ENCODE peak calls at places on chromosomes 5 and 9, in seven cellular contexts. Y is PC-3; E is cardiac muscle cell; O is small intestine; Q is BE2C; V is A549; Z is CD8-positive, alpha-beta memory T cell. F is an unnamed sample. For H3K4me1, the result is how much of the 10 kb centered on the place peaks cover.

GRCh38 chr5:96326902-96327301 is 106.1 kb downstream of the PCSK1 start:
- DNase-seq in Y (no peak), E (no peak), O (no peak), Q (no peak), V (no peak), Z (no peak), F (no peak)

GRCh38 chr5:178530526-178530925 is 59.7 kb downstream of the COL23A1 start:
- DNase-seq in Y (peak), E (no peak), O (no peak), Q (no peak), V (no peak), Z (no peak), F (no peak)

GRCh38 chr5:171498166-171498565 is 78.7 kb downstream of the FGF18 start:
- DNase-seq in Y (no peak), E (no peak), O (no peak), Q (peak), V (no peak), Z (no peak), F (no peak)

GRCh38 chr5:150167163-150167798 is 703 bp downstream of the CDX1 start:
- DNase-seq in Y (no peak), E (no peak), O (no peak), Q (no peak), V (no peak), Z (no peak), F (no peak)

GRCh38 chr9:37656936-37657335 is 6.2 kb downstream of the FRMPD1 start:
- DNase-seq in Y (no peak), E (no peak), O (no peak), Q (no peak), V (no peak), Z (no peak), F (no peak)

GRCh38 chr5:178267876-178268275 is 35.3 kb upstream of the PHYKPL start:
- DNase-seq in Y (no peak), E (no peak), O (no peak), Q (no peak), V (no peak), Z (no peak), F (no peak)

GRCh38 chr9:12854218-12854617 is 79.4 kb downstream of the LURAP1L start:
- DNase-seq in Y (peak), E (no peak), O (peak), Q (no peak), V (no peak), Z (no peak), F (no peak)

GRCh38 chr9:81787747-81788632 is 98.6 kb upstream of the TLE1 start:
- DNase-seq in Y (peak), E (no peak), O (no peak), Q (no peak), V (peak), Z (no peak), F (peak)

GRCh38 chr5:1130218-1130946 is 18.5 kb upstream of the SLC12A7 start:
- DNase-seq in Y (peak), E (no peak), O (peak), Q (no peak), V (no peak), Z (no peak), F (peak)

GRCh38 chr9:72925126-72925810 is 27.6 kb downstream of the ALDH1A1 start:
- DNase-seq in Y (no peak), E (no peak), O (no peak), Q (no peak), V (no peak), Z (no peak), F (no peak)

GRCh38 chr9:14278291-14278721 is 35.6 kb downstream of the NFIB start:
- DNase-seq in Y (peak), E (no peak), O (no peak), Q (no peak), V (no peak), Z (no peak), F (no peak)

GRCh38 chr5:56658972-56659371 is 156.4 kb upstream of the MAP3K1 start:
- DNase-seq in Y (peak), E (no peak), O (no peak), Q (no peak), V (no peak), Z (no peak), F (no peak)

GRCh38 chr5:113142186-113142585 is 165.6 kb downstream of the DCP2 start:
- DNase-seq in Y (no peak), E (no peak), O (no peak), Q (no peak), V (no peak), Z (no peak), F (no peak)

GRCh38 chr9:5389109-5389732 is 48.5 kb downstream of the PLGRKT start:
- DNase-seq in Y (peak), E (no peak), O (no peak), Q (no peak), V (no peak), Z (peak), F (no peak)

GRCh38 chr5:77396017-77396416 is 96.1 kb downstream of the WDR41 start:
- DNase-seq in Y (no peak), E (no peak), O (no peak), Q (no peak), V (no peak), Z (no peak), F (no peak)

GRCh38 chr5:52799358-52799982 is 11.8 kb downstream of the ITGA1 start:
- DNase-seq in Y (peak), E (peak), O (peak), Q (peak), V (peak), Z (no peak), F (peak)

GRCh38 chr9:133347515-133347984 is 381 bp downstream of the MED22 start:
- DNase-seq in Y (peak), E (peak), O (peak), Q (peak), V (peak), Z (no peak), F (peak)

GRCh38 chr9:133344979-133345378 is 3.0 kb downstream of the MED22 start:
- DNase-seq in Y (no peak), E (no peak), O (no peak), Q (no peak), V (no peak), Z (no peak), F (no peak)

GRCh38 chr9:133345596-133345995 is 2.3 kb downstream of the MED22 start:
- DNase-seq in Y (no peak), E (no peak), O (no peak), Q (no peak), V (no peak), Z (no peak), F (no peak)

GRCh38 chr9:133347985-133348762 is at the start of the genes MED22 and RPL7A:
- DNase-seq in Y (peak), E (peak), O (peak), Q (peak), V (peak), Z (peak), F (peak)

GRCh38 chr9:133346021-133346713 is 1.8 kb downstream of the MED22 start:
- DNase-seq in Y (no peak), E (no peak), O (no peak), Q (no peak), V (no peak), Z (no peak), F (no peak)
- H3K4me1 ChIP-seq in Y (under half), E (under half), O (under half), Q (under half), V (under half), Z (under half), F (under half)

DNA sequence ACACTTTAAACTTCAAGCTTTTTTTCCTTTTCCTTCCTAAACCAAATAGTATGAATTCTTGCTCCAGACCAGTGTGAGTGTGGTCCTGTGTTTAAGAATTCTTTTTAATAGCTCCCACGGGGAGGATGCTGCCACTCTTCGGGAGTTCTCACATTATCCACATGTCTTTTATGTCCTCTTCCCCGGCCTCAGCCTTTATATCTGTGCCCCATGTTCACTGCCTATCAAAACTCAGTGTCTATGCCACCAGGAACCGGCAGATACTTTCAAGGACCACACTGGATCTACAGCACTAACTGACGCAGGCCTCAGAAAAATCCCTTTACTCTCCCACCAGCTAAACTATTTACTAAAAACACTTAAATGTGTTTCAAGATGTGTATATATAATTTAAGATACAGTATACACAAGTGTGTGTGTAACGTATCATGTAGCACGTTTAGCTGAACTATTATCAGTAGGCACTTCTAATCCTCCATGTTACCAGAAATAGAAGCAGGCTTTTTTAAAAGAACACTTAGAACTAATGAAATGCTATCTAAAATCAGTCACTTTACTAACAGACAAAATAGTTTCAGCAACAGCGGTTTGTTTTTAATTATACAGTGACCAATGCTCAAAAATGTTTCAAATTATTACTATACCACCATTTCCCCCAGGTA is 87.9 kb downstream of the PLPP1 start:
- DNase-seq in Y (no peak), E (no peak), O (no peak), Q (no peak), V (no peak), Z (no peak), F (no peak)
- H3K4me1 ChIP-seq in Y (under half), E (under half), O (under half), Q (under half), V (under half), Z (under half), F (under half)

GRCh38 chr5:157568717-157569116 is 6.9 kb downstream of the ADAM19 start:
- DNase-seq in Y (no peak), E (no peak), O (no peak), Q (no peak), V (no peak), Z (no peak), F (no peak)
- H3K4me1 ChIP-seq in Y (under half), E (under half), O (under half), Q (under half), V (under half), Z (under half), F (under half)

GRCh38 chr5:51395245-51395644 is 12.0 kb downstream of the ISL1 start:
- DNase-seq in Y (no peak), E (no peak), O (no peak), Q (no peak), V (no peak), Z (no peak), F (no peak)

GRCh38 chr5:51396797-51397196 is 13.5 kb downstream of the ISL1 start:
- DNase-seq in Y (peak), E (no peak), O (no peak), Q (no peak), V (no peak), Z (no peak), F (no peak)

GRCh38 chr5:51395666-51396356 is 12.6 kb downstream of the ISL1 start:
- DNase-seq in Y (no peak), E (no peak), O (no peak), Q (no peak), V (no peak), Z (no peak), F (no peak)

GRCh38 chr5:51392689-51393199 is 9.5 kb downstream of the ISL1 start:
- DNase-seq in Y (no peak), E (peak), O (no peak), Q (no peak), V (no peak), Z (no peak), F (no peak)

DNA sequence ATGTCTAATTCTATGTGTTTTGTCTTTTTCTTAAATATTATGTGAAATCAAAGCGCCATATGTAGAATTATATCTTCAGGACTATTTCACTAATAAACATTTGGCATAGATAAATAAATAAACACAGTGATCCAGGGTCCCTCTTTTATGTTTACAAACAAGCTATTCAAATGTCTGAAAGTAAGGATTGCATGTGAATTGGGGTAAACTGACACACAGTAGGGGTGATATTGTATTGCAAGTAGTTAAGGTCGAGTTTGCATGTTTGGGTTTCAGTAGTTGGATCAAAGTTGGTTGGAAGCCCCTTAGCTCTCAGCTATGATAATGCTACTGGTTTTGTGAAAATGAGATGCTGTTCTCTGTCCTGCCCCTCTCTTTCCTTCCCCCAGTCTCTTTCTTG is 11.4 kb downstream of the ISL1 start:
- DNase-seq in Y (no peak), E (no peak), O (no peak), Q (no peak), V (no peak), Z (no peak), F (no peak)
- H3K4me1 ChIP-seq in Y (under half), E (under half), O (under half), Q (under half), V (under half), Z (under half), F (under half)

GRCh38 chr9:106892632-106893031 is 29.7 kb downstream of the ZNF462 start:
- DNase-seq in Y (peak), E (peak), O (peak), Q (peak), V (peak), Z (no peak), F (peak)
- H3K4me1 ChIP-seq in Y (half or more), E (under half), O (under half), Q (under half), V (half or more), Z (under half), F (half or more)

DNA sequence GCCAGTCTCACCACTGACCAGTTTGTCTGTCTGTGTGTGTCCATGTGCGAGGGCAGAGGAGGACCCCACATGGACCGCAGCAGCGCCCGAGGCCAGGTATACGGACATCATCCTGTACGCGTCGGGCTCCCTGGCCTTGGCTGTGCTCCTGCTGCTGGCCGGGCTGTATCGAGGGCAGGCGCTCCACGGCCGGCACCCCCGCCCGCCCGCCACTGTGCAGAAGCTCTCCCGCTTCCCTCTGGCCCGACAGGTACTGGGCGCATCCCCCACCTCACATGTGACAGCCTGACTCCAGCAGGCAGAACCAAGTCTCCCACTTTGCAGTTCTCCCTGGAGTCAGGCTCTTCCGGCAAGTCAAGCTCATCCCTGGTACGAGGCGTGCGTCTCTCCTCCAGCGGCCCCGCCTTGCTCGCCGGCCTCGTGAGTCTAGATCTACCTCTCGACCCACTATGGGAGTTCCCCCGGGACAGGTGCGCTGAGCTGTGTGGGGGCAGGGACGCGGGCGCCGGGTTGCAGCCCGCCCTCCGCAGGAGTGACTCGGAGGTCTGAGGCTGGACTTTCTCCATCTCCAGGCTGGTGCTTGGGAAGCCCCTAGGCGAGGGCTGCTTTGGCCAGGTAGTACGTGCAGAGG is 6.5 kb downstream of the FGFR4 start:
- DNase-seq in Y (no peak), E (no peak), O (no peak), Q (no peak), V (no peak), Z (no peak), F (no peak)
- H3K4me1 ChIP-seq in Y (under half), E (under half), O (under half), Q (under half), V (under half), Z (under half), F (under half)

DNA sequence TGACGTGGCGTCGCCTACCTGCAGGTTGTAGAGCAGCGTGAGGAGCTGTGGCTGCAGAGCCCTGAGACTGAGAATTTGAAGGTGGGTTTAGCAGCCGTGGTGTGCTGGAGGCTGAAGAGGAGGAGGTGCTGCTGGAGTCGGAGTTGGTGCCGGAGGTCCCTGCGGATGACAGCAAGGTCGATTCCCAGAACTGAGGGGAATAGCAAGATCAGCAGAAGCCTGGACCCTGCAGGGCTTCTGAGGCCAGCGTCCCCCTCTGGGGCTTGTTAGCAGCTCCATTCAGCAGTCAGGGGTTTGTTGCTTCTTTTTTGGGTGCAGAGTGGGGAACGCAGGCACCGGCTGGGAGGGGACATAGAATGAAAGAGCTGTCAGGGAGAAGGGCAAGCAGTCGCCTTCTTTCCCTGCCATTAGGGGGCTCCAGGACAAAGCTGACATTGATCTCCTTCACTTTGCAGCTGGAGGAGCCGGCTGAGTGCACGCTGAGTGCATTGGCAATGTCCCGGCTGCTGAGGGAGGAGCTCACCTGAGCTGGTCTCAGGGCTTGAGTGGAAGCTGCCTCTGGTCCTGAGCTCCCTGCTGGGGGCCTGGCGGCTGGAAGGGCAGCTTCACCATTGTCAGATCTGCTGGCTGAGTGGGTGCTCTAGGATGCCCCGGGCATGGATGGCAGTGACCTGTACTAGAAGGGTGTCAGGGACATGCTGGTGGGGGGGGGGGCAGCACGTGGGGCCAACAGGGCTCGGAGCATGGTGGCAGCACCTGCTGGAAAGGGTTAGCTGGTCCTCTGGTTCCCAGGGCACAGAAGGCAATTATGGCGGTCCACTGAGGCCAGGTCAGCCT is 20.8 kb downstream of the OBP2B start:
- DNase-seq in Y (peak), E (peak), O (peak), Q (peak), V (peak), Z (no peak), F (peak)
- H3K4me1 ChIP-seq in Y (under half), E (under half), O (under half), Q (under half), V (under half), Z (under half), F (under half)

GRCh38 chr5:141692919-141693848 is 11.2 kb upstream of the ARAP3 start:
- DNase-seq in Y (no peak), E (no peak), O (peak), Q (no peak), V (no peak), Z (peak), F (no peak)

GRCh38 chr5:141696431-141696830 is 14.4 kb upstream of the ARAP3 start:
- DNase-seq in Y (no peak), E (no peak), O (no peak), Q (no peak), V (no peak), Z (no peak), F (no peak)

GRCh38 chr5:141694479-141694878 is 12.4 kb upstream of the ARAP3 start:
- DNase-seq in Y (no peak), E (no peak), O (no peak), Q (no peak), V (no peak), Z (no peak), F (no peak)

GRCh38 chr5:141697586-141697985 is 15.6 kb upstream of the ARAP3 start:
- DNase-seq in Y (no peak), E (no peak), O (no peak), Q (no peak), V (no peak), Z (no peak), F (no peak)

DNA sequence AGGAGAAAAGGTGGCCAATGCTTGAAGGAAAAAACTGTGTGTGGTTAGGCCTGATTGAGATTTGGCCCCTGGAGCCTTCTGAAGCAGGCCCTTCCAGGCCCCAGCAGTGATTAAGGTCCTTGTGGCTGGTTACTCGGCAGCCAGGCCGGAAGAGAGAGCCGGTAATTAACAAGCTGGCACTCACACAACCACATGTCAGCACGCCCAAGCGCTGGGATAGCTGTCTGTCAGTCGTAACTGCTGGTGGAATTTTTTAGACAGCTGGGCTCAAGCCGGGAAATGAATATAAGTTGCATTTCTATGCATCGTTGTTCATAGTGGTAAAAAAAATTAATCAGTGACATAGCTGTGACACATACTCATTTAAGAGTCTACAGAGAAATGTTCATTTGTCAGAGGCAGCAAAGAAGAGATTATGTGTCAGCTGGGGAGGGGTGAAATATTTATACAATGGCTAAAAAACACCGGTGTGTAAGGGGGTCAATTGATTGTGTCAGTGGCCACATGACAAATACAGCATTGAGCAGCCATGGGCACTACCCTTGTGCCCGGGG is 13.7 kb upstream of the ARAP3 start:
- DNase-seq in Y (peak), E (peak), O (peak), Q (peak), V (no peak), Z (no peak), F (no peak)
- H3K4me1 ChIP-seq in Y (under half), E (under half), O (under half), Q (under half), V (under half), Z (under half), F (under half)

GRCh38 chr5:78760411-78761169 is 112.0 kb upstream of the LHFPL2 start:
- DNase-seq in Y (no peak), E (no peak), O (no peak), Q (no peak), V (peak), Z (no peak), F (no peak)
- H3K4me1 ChIP-seq in Y (under half), E (under half), O (under half), Q (under half), V (under half), Z (under half), F (under half)

GRCh38 chr9:8282555-8282954 is 483.0 kb upstream of the DMAC1 start:
- DNase-seq in Y (no peak), E (no peak), O (no peak), Q (no peak), V (no peak), Z (no peak), F (no peak)
- H3K4me1 ChIP-seq in Y (under half), E (under half), O (under half), Q (under half), V (under half), Z (under half), F (under half)